ENCODE peak calls at places on chromosomes 13 and 19, in nine cellular contexts. Z is uterus, W is psoas muscle, V is Peyer's patch, B is lower leg skin, M is fibroblast of pulmonary artery, Q is ovary, S is AG04450, P is left ventricle myocardium inferior. I is an unnamed sample.

GRCh38 chr19:19539738-19540703 is 2.0 kb downstream of the CILP2 start:
- DNase-seq in M (peak), Q (peak), B (peak), W (peak), S (no peak), V (peak), P (peak), Z (peak), I (peak)

GRCh38 chr19:9295411-9295849 is 14.2 kb downstream of the ZNF699 start:
- DNase-seq in B (no peak), P (no peak), V (no peak), M (no peak), W (no peak), Q (no peak), Z (no peak), S (no peak), I (no peak)

GRCh38 chr19:34254552-34255432 is at the start of gene GARRE1:
- DNase-seq in Q (peak), M (peak), P (peak), Z (peak), V (peak), S (no peak), B (no peak), W (peak), I (peak)

GRCh38 chr13:50951366-50951765 is 41.8 kb downstream of the RNASEH2B start:
- DNase-seq in V (no peak), S (peak), P (no peak), Z (no peak), Q (no peak), W (no peak), B (no peak), M (peak), I (no peak)

GRCh38 chr19:17778621-17779280 is 16.2 kb upstream of the B3GNT3 start:
- DNase-seq in V (no peak), P (no peak), Q (no peak), M (no peak), S (no peak), W (no peak), Z (no peak), B (no peak), I (no peak)

GRCh38 chr19:16343156-16343555 is 18.5 kb downstream of the KLF2 start:
- DNase-seq in V (no peak), P (no peak), Q (no peak), Z (no peak), M (no peak), B (no peak), S (no peak), W (no peak), I (no peak)

GRCh38 chr13:72166102-72166660 is 299.2 kb upstream of the DACH1 start:
- DNase-seq in P (no peak), W (no peak), M (no peak), S (no peak), Q (no peak), Z (no peak), B (no peak), V (no peak), I (peak)

GRCh38 chr13:47049276-47049989 is 152.6 kb upstream of the HTR2A start:
- DNase-seq in Q (no peak), M (no peak), S (peak), P (no peak), Z (no peak), V (no peak), W (no peak), B (no peak), I (no peak)

GRCh38 chr19:11268783-11269267 is 6.5 kb upstream of the DOCK6 start:
- DNase-seq in S (peak), P (peak), B (no peak), Z (peak), V (no peak), M (peak), Q (peak), W (peak), I (peak)

DNA sequence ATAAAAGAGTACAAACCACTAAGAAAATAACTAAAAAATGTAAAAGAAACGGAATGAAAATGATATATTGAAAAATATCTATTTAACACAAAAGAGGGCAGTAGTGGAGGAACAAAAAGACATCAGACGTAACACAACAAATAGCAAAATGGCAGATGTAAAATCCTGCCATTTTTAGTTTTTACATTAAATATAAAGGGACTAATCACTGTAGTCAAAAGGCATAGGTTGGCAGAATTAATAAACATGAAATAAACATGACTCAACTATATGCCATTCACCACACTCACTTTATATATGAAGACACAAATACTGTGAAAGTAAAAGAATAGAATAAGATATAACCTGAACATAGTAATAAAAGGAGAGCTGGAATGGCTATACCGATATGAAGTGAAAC is 11.0 kb downstream of the MTUS2 start:
- DNase-seq in P (no peak), V (no peak), S (no peak), B (no peak), Q (no peak), M (no peak), Z (no peak), W (no peak), I (no peak)
- H3K4me3 ChIP-seq in P (no peak), V (no peak), S (no peak), B (no peak), Q (no peak), M (no peak), Z (no peak), W (no peak), I (no peak)

GRCh38 chr13:20093946-20094345 is 66.9 kb downstream of the GJA3 start:
- DNase-seq in Z (no peak), Q (no peak), P (no peak), S (no peak), M (no peak), V (no peak), W (no peak), B (no peak), I (no peak)

DNA sequence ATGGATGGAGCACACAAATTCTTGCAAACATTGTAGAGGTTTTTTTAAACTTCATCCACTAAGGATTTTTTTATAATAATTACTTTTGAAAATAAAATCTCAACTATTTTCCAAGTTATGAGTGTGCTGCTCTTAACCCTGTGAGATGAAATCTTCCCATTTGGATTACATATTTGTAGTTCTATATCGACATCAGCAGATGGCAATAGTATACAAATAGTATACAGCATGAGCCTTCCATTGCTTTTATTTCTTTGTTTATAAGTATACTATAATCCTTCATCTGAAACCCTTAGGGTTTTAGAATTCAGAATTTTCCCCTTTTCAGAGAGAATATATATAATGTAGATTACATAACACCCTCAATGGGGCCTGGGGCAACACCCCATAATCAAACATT is 70.5 kb downstream of the GJA3 start:
- DNase-seq in P (no peak), M (peak), Q (no peak), S (no peak), W (no peak), B (no peak), Z (no peak), V (no peak), I (no peak)
- TF ChIP-seq CTCF in P (peak), M (peak), Q (no peak), S (peak), W (no peak), B (no peak), Z (no peak), V (peak), I (no peak)

DNA sequence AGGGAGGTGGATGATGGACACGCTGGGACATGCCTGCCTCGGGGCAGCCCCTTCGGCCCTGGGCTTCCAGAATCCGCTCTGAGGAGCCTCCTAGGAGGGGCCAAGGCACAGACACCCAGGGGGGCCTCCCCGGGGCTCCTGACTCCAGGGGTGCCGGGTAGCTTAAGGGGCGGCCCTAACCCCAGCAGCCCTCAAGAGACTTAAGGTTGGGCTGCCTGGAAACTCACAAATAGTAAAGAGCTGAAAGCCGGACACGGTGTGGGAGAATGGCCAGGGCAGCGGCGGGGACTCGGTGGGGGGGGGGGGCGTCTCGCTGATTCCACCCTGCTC is 7.7 kb downstream of the ARID3A start:
- DNase-seq in M (no peak), B (no peak), Z (no peak), S (no peak), Q (no peak), P (no peak), W (no peak), V (no peak), I (no peak)
- H3K4me3 ChIP-seq in M (no peak), B (no peak), Z (no peak), S (no peak), Q (no peak), P (peak), W (peak), V (no peak), I (peak)

GRCh38 chr13:43132911-43133310 is 109.5 kb downstream of the DNAJC15 start:
- DNase-seq in P (no peak), B (no peak), W (no peak), V (no peak), Z (no peak), M (no peak), Q (no peak), S (no peak), I (no peak)

GRCh38 chr13:43134896-43135295 is 111.5 kb downstream of the DNAJC15 start:
- DNase-seq in P (no peak), W (no peak), Z (no peak), S (no peak), M (no peak), Q (no peak), V (no peak), B (no peak), I (no peak)

GRCh38 chr13:43133792-43134191 is 110.4 kb downstream of the DNAJC15 start:
- DNase-seq in Q (no peak), S (no peak), W (no peak), B (no peak), Z (no peak), V (no peak), M (no peak), P (no peak), I (no peak)

GRCh38 chr13:43129511-43130130 is 106.2 kb downstream of the DNAJC15 start:
- DNase-seq in Q (no peak), V (no peak), S (no peak), W (no peak), P (no peak), B (no peak), M (no peak), Z (no peak), I (peak)

DNA sequence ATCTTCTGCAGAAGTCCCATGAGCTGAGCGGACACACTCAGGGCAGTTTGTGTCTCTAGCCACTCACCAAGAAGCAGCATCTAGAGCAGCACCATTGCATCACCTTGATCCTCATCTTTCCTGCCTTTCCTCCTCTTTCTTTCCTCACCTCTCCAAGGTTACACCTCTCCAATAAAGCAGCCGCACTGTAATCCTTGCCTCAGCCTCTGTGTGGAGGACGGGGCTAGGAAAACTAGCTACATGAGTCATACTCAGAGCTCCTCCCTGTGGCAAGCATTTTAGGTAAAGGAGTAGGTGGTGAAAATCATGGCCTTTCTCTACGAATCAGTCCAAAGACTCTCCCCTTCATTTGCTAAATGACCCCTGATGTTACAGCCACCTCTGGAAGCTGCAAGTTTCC is 108.8 kb downstream of the DNAJC15 start:
- DNase-seq in Z (no peak), B (no peak), P (no peak), Q (no peak), W (no peak), M (peak), V (no peak), S (no peak), I (peak)
- TF ChIP-seq CTCF in Z (no peak), B (no peak), P (peak), Q (no peak), W (peak), M (peak), V (peak), S (peak), I (peak)

GRCh38 chr19:55005684-55006488 is 32.2 kb downstream of the GP6 start:
- DNase-seq in B (peak), M (no peak), V (no peak), S (no peak), W (no peak), Q (no peak), P (no peak), Z (no peak), I (peak)
- H3K4me3 ChIP-seq in B (no peak), M (no peak), V (peak), S (no peak), W (peak), Q (no peak), P (peak), Z (no peak), I (peak)

DNA sequence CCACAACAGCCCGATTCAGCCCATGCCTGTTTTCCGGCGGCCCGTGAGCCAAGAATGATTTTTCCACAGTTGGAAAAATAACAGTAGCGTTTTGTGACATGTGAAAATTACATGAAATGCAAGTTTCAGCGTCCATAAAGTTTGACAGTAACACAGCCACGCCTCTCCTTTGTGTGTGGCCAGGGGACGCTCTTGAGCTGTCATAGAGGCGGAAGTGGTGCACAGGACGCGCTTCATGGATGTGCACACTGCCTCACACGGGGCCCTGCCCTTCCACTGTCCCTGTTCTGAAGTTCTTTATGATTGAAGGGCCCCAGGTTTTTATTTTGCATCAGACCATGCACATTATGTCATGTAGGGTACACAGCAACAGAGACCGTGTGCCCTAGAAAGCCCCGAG is 12.4 kb upstream of the ELAVL1 start:
- DNase-seq in Q (no peak), B (no peak), V (peak), P (no peak), Z (no peak), W (no peak), M (no peak), S (no peak), I (no peak)
- TF ChIP-seq CTCF in Q (no peak), B (no peak), V (peak), P (no peak), Z (no peak), W (peak), M (no peak), S (no peak), I (peak)

DNA sequence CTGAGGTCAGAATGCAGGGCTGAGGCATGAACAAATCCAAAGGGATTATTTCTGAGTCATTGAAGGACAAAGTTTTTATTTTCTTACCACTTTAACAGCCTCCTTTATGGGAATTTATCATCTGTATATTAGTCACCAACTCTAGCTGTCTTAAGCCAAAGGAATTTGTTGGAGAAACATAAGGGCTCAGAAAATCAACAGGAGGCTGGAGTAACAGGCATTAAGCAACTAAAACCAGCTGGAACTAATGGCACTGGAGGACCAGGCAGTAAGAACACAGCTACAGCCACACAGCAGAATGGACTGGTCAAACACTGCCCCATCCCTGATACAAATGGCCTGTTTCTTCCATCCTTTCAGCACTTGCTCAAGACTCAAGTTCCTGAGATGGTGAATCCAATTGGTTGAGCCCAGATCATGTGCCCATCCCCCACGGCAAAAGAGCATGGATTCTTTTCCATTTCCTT is 157.2 kb upstream of the FNDC3A start:
- DNase-seq in B (peak), V (no peak), Z (no peak), M (peak), P (no peak), S (peak), W (no peak), Q (no peak), I (peak)
- H3K4me3 ChIP-seq in B (no peak), V (no peak), Z (no peak), M (no peak), P (no peak), S (no peak), W (no peak), Q (no peak), I (no peak)

I was measured in fibroblast of villous mesenchyme.